ENCODE peak calls at places on chromosome 13, in eight cellular contexts. S, G, W, R, X, V, C and Z are unnamed samples. For H3K4me1, the result is how much of the 10 kb centered on the place peaks cover.

GRCh38 chr13:75803175-75803611 is 167.1 kb downstream of the LMO7 start:
- DNase-seq in X (no peak), R (no peak), G (no peak), W (no peak), V (peak), S (no peak), C (no peak), Z (no peak)

GRCh38 chr13:84263354-84264069 is 381.2 kb upstream of the SLITRK1 start:
- DNase-seq in X (no peak), G (no peak), R (no peak), V (no peak), S (no peak), W (no peak), C (peak), Z (no peak)

GRCh38 chr13:62014299-62014698 is 598.6 kb upstream of the PCDH20 start:
- DNase-seq in V (no peak), S (no peak), C (no peak), W (no peak), G (peak), X (no peak), R (peak), Z (no peak)

GRCh38 chr13:32445461-32445860 is 17.5 kb upstream of the N4BP2L1 start:
- DNase-seq in V (no peak), W (no peak), S (no peak), C (no peak), X (no peak), G (no peak), R (no peak), Z (no peak)

GRCh38 chr13:71712988-71713653 is 153.9 kb downstream of the DACH1 start:
- DNase-seq in W (no peak), X (no peak), V (no peak), G (no peak), R (no peak), S (peak), C (no peak), Z (no peak)

GRCh38 chr13:31880849-31881494 is 141.6 kb downstream of the RXFP2 start:
- DNase-seq in G (no peak), V (no peak), C (no peak), R (no peak), X (no peak), S (no peak), W (no peak), Z (no peak)

GRCh38 chr13:114002771-114003321 is 29.0 kb upstream of the C13orf46 start:
- DNase-seq in G (no peak), W (no peak), S (no peak), X (peak), V (no peak), R (no peak), C (no peak), Z (no peak)

GRCh38 chr13:75279834-75280369 is 202.1 kb downstream of the TBC1D4 start:
- DNase-seq in V (no peak), S (no peak), C (no peak), X (no peak), G (no peak), R (no peak), W (no peak), Z (no peak)

GRCh38 chr13:64910061-64910460 is 2320.1 kb downstream of the PCDH9 start:
- DNase-seq in C (no peak), V (no peak), R (no peak), X (no peak), S (no peak), G (no peak), W (no peak), Z (peak)

GRCh38 chr13:113122571-113123225 is at the start of gene F10:
- DNase-seq in X (no peak), C (peak), W (peak), V (peak), S (peak), G (peak), R (peak), Z (no peak)

GRCh38 chr13:32178763-32179162 is 136.4 kb downstream of the ZAR1L start:
- DNase-seq in G (no peak), X (no peak), R (no peak), S (no peak), C (no peak), W (no peak), V (no peak), Z (no peak)

GRCh38 chr13:47484564-47484963 is 516.5 kb downstream of the SUCLA2 start:
- DNase-seq in X (no peak), V (no peak), S (no peak), G (peak), W (no peak), C (no peak), R (no peak), Z (peak)

GRCh38 chr13:101049166-101049850 is 367.0 kb downstream of the NALCN start:
- DNase-seq in C (no peak), R (no peak), G (no peak), S (no peak), X (no peak), V (no peak), W (no peak), Z (peak)

GRCh38 chr13:110187501-110188161 is 119.3 kb downstream of the COL4A1 start:
- DNase-seq in W (no peak), G (peak), C (peak), S (peak), V (no peak), X (peak), R (no peak), Z (peak)

GRCh38 chr13:75458696-75459422 is 23.1 kb downstream of the TBC1D4 start:
- DNase-seq in W (no peak), X (no peak), V (peak), G (no peak), R (no peak), C (peak), S (peak), Z (no peak)

GRCh38 chr13:31122143-31122542 is 39.6 kb downstream of the HSPH1 start:
- DNase-seq in S (no peak), C (no peak), G (no peak), R (no peak), X (no peak), V (no peak), W (no peak), Z (no peak)

GRCh38 chr13:33740134-33740538 is 77.8 kb upstream of the RFC3 start:
- DNase-seq in G (peak), X (no peak), W (no peak), R (no peak), V (no peak), C (no peak), S (no peak), Z (no peak)

GRCh38 chr13:86572115-86572514 is 772.9 kb upstream of the SLITRK6 start:
- DNase-seq in W (no peak), C (no peak), X (no peak), V (no peak), S (no peak), G (peak), R (peak), Z (peak)

GRCh38 chr13:62633448-62633847 is 1217.8 kb upstream of the PCDH20 start:
- DNase-seq in S (no peak), C (no peak), G (no peak), R (no peak), X (no peak), V (no peak), W (no peak), Z (no peak)

GRCh38 chr13:23500858-23501257 is 67.4 kb upstream of the SACS start:
- DNase-seq in X (no peak), V (no peak), R (no peak), C (no peak), G (peak), S (no peak), W (no peak), Z (peak)

GRCh38 chr13:35833571-35834305 is 297.4 kb downstream of the DCLK1 start:
- DNase-seq in G (no peak), W (no peak), V (no peak), X (no peak), R (no peak), S (no peak), C (no peak), Z (no peak)

GRCh38 chr13:114167445-114167844 is 11.6 kb upstream of the CFAP97D2 start:
- DNase-seq in R (no peak), S (no peak), G (peak), C (no peak), W (no peak), V (no peak), X (no peak), Z (no peak)

GRCh38 chr13:77737583-77738200 is 40.2 kb downstream of the SLAIN1 start:
- DNase-seq in X (no peak), R (no peak), S (no peak), G (no peak), C (no peak), W (no peak), V (no peak), Z (no peak)

GRCh38 chr13:75826391-75826790 is 190.3 kb downstream of the LMO7 start:
- DNase-seq in X (no peak), V (no peak), C (no peak), W (no peak), R (no peak), G (no peak), S (no peak), Z (no peak)

GRCh38 chr13:24215007-24215633 is 54.6 kb downstream of the SPATA13 start:
- DNase-seq in V (no peak), X (no peak), W (no peak), R (no peak), S (no peak), G (no peak), C (no peak), Z (no peak)

GRCh38 chr13:44810067-44810840 is 179.0 kb downstream of the NUFIP1 start:
- DNase-seq in V (peak), X (no peak), S (peak), G (no peak), W (no peak), C (no peak), R (no peak), Z (no peak)

GRCh38 chr13:101305981-101306411 is 110.3 kb downstream of the NALCN start:
- DNase-seq in X (no peak), S (peak), V (no peak), C (no peak), R (no peak), G (no peak), W (no peak), Z (no peak)

GRCh38 chr13:48411281-48412099 is 1.4 kb downstream of the LPAR6 start:
- DNase-seq in R (no peak), X (no peak), V (no peak), G (peak), C (no peak), W (no peak), S (no peak), Z (peak)

GRCh38 chr13:78780708-78781107 is 121.8 kb upstream of the OBI1 start:
- DNase-seq in R (no peak), W (no peak), C (no peak), S (no peak), G (no peak), V (no peak), X (no peak), Z (no peak)

GRCh38 chr13:23749288-23749880 is 139.8 kb downstream of the MIPEP start:
- DNase-seq in X (no peak), W (no peak), R (no peak), S (no peak), V (no peak), G (no peak), C (no peak), Z (no peak)

GRCh38 chr13:77599351-77599750 is 63.8 kb downstream of the SCEL start:
- DNase-seq in R (no peak), X (no peak), V (no peak), C (no peak), W (no peak), S (no peak), G (no peak), Z (no peak)

GRCh38 chr13:78777973-78778372 is 119.0 kb upstream of the OBI1 start:
- DNase-seq in W (no peak), X (no peak), R (no peak), G (no peak), S (no peak), V (no peak), C (no peak), Z (no peak)

GRCh38 chr13:84737671-84738070 is 855.4 kb upstream of the SLITRK1 start:
- DNase-seq in S (no peak), G (no peak), W (no peak), X (no peak), V (no peak), R (no peak), C (no peak), Z (no peak)

DNA sequence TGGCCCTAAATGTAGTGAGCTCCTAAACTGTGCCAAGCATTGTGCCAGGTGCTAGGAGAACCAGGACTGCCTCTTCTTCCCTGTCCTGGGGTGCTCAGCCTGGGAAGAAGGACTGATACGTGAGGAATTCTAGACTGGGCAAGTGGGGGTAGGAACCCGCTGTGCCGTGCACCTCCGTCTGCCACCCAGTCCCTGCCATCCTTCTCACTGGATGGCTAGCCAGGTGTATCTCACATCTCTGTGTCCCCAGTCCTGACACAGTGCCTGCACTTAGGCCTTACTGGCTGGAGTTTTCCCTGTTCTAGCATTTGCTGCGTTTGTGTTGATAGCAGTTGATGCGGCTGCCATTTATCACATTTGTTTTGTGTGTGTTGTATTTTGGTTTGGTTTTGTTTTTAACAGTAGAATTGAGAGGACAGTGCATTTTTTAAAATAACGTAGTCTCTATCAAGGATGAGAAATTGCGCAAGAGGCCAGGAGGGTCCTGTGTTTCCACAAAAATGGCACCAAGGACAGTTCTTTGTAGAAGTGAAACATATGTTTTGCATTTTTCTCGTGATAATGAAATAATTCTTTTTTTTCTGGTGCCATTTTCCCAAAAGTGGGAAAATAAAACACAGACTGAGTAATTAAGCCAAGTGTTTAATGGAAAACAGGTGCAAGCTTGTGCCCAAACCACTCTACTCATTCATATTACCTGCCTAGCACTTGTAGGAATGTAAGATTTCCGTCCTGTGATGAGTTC is 4.7 kb upstream of the GPR183 start:
- DNase-seq in C (no peak), X (peak), G (no peak), V (no peak), R (no peak), S (no peak), W (peak), Z (no peak)
- H3K4me1 ChIP-seq in C (under half), X (under half), G (under half), V (under half), R (half or more), S (under half), W (under half), Z (under half)

GRCh38 chr13:91817250-91817649 is 418.8 kb downstream of the GPC5 start:
- DNase-seq in V (no peak), R (no peak), W (no peak), X (no peak), G (peak), C (no peak), S (no peak), Z (no peak)
- TF ChIP-seq CTCF in V (no peak), R (no peak), W (no peak), X (no peak), G (peak), C (peak), S (peak), Z (no peak)

GRCh38 chr13:50912851-50913250 is 3.3 kb downstream of the RNASEH2B start:
- DNase-seq in G (peak), X (no peak), W (no peak), V (no peak), C (no peak), S (no peak), R (no peak), Z (no peak)
- H3K4me1 ChIP-seq in G (under half), X (under half), W (under half), V (under half), C (half or more), S (under half), R (under half), Z (under half)

DNA sequence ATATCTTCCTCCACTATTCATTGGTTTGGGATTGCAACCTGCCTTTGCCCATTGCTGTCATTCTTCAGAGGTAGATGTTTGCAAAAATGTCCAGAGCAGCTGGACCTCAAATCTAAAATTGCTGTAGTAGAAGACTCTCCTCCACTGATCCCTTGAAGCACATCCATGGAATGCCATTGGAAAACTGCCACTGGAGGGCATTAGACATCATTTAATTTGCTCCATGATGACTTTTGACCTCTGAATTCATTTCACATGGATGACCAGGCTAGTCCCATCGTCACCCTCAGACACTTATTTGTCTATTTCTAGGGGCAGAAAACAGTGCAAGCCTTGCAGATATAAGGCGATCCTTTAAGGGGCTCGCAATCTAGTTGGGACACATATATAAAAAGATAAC is 33.9 kb upstream of the FLT1 start:
- DNase-seq in R (no peak), X (no peak), S (no peak), G (no peak), V (no peak), W (no peak), C (no peak), Z (no peak)
- TF ChIP-seq CTCF in R (peak), X (no peak), S (no peak), G (peak), V (peak), W (no peak), C (no peak), Z (peak)

DNA sequence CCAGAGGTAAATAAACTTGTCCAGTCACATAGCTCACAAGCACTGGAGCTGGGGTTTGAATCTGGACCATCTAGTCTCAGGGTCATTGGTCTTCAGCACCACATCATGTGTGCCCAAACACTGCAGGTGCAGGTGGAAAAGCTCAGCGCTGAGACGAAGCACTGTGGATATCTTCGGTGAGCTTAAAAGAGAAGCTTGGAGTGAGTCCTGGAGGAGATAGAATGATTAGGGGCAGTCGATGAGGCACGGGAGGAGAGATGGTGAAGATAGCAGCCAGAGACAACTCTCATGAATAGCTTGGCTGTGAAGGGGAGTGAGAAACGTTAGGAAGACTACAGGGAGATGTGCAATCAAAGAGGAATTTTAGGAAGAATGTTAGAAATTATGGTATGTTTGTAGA is 389.3 kb downstream of the FGF9 start:
- DNase-seq in V (no peak), X (no peak), C (no peak), R (no peak), S (no peak), G (no peak), W (no peak), Z (no peak)
- H3K4me1 ChIP-seq in V (under half), X (under half), C (under half), R (under half), S (under half), G (under half), W (under half), Z (under half)

GRCh38 chr13:41942462-41943094 is 18.3 kb downstream of the VWA8 start:
- DNase-seq in C (no peak), V (no peak), R (no peak), G (peak), X (no peak), W (no peak), S (peak), Z (peak)
- TF ChIP-seq CTCF in C (peak), V (no peak), R (peak), G (peak), X (no peak), W (no peak), S (peak), Z (peak)

DNA sequence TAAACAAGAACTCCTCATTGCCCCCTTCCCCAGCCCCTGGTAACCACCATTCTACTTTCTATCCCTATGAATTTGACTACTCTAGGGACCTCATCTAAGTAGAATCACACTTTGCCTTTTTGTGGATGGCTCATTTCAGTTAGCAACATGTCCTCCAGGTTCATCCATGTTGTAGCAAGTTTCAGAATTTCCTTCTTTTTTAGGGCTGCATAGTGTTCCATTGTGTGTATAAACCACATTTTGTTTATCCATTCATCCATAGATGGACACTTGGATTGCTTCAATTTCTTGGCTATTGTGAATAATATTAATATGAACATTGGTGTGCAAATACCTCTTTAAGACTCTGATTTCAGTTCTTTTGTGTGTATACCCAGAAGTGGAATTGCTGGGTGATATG is 4.8 kb upstream of the DHRS12 start:
- DNase-seq in C (no peak), V (no peak), R (no peak), G (no peak), S (no peak), X (no peak), W (no peak), Z (no peak)
- H3K4me1 ChIP-seq in C (under half), V (under half), R (under half), G (under half), S (under half), X (under half), W (under half), Z (under half)

GRCh38 chr13:73849292-73849691 is 284.9 kb downstream of the KLF12 start:
- DNase-seq in R (peak), C (no peak), V (peak), W (no peak), G (peak), S (peak), X (no peak), Z (peak)
- TF ChIP-seq CTCF in R (peak), C (peak), V (peak), W (no peak), G (peak), S (peak), X (peak), Z (peak)